ENCODE peak calls at places on chromosomes 5 and 9, in six cellular contexts. I, Z, V, F, G and Q are unnamed samples.

GRCh38 chr5:79800979-79801827 is 111.6 kb downstream of the CMYA5 start:
- DNase-seq in I (no peak), Z (no peak), V (no peak), F (no peak), G (no peak), Q (no peak)

GRCh38 chr5:52743970-52744369 is 43.7 kb upstream of the ITGA1 start:
- DNase-seq in I (peak), Z (no peak), V (no peak), F (no peak), G (no peak), Q (no peak)

GRCh38 chr5:59236448-59236847 is 653.6 kb downstream of the RAB3C start:
- DNase-seq in I (no peak), Z (no peak), V (no peak), F (no peak), G (no peak), Q (no peak)

GRCh38 chr9:8179381-8180053 is 379.9 kb upstream of the DMAC1 start:
- DNase-seq in I (no peak), Z (no peak), V (no peak), F (no peak), G (no peak), Q (no peak)

GRCh38 chr9:113992276-113992951 is 85.7 kb downstream of the AMBP start:
- DNase-seq in I (no peak), Z (peak), V (peak), F (no peak), G (no peak), Q (peak)

GRCh38 chr9:72552356-72552755 is 30.9 kb downstream of the TMC1 start:
- DNase-seq in I (no peak), Z (no peak), V (no peak), F (no peak), G (no peak), Q (no peak)

GRCh38 chr5:116579139-116579538 is 4.5 kb upstream of the SEMA6A start:
- DNase-seq in I (no peak), Z (no peak), V (no peak), F (no peak), G (no peak), Q (no peak)

GRCh38 chr5:141762316-141762715 is 80.3 kb upstream of the ARAP3 start:
- DNase-seq in I (no peak), Z (no peak), V (no peak), F (no peak), G (no peak), Q (no peak)

GRCh38 chr9:87677776-87678587 is 47.9 kb upstream of the CTSL start:
- DNase-seq in I (no peak), Z (no peak), V (no peak), F (no peak), G (no peak), Q (no peak)

GRCh38 chr9:127567119-127567897 is 44.8 kb upstream of the STXBP1 start:
- DNase-seq in I (no peak), Z (peak), V (peak), F (peak), G (no peak), Q (no peak)

GRCh38 chr5:137724251-137724650 is 11.6 kb downstream of the KLHL3 start:
- DNase-seq in I (no peak), Z (no peak), V (no peak), F (no peak), G (no peak), Q (no peak)

GRCh38 chr9:86187121-86187520 is 72.3 kb downstream of the C9orf153 start:
- DNase-seq in I (no peak), Z (no peak), V (no peak), F (no peak), G (no peak), Q (no peak)

GRCh38 chr9:70012569-70012968 is 31.1 kb upstream of the MAMDC2 start:
- DNase-seq in I (no peak), Z (peak), V (no peak), F (no peak), G (no peak), Q (no peak)

GRCh38 chr9:114030364-114030763 is 47.7 kb downstream of the AMBP start:
- DNase-seq in I (no peak), Z (no peak), V (peak), F (no peak), G (no peak), Q (peak)

GRCh38 chr9:15250013-15250412 is 57.0 kb downstream of the TTC39B start:
- DNase-seq in I (no peak), Z (no peak), V (no peak), F (no peak), G (no peak), Q (no peak)

GRCh38 chr5:59266410-59266809 is 627.1 kb downstream of the PDE4D start:
- DNase-seq in I (no peak), Z (no peak), V (no peak), F (no peak), G (no peak), Q (no peak)

GRCh38 chr9:99269429-99269828 is 47.3 kb downstream of the SEC61B start:
- DNase-seq in I (no peak), Z (no peak), V (no peak), F (peak), G (no peak), Q (no peak)

GRCh38 chr9:33076031-33076359 is 479 bp downstream of the SMU1 start:
- DNase-seq in I (no peak), Z (no peak), V (no peak), F (no peak), G (no peak), Q (no peak)

GRCh38 chr9:13487936-13488335 is 208.4 kb upstream of the MPDZ start:
- DNase-seq in I (no peak), Z (no peak), V (no peak), F (no peak), G (no peak), Q (no peak)

GRCh38 chr9:134422701-134423100 is 96.4 kb downstream of the RXRA start:
- DNase-seq in I (no peak), Z (peak), V (peak), F (no peak), G (no peak), Q (no peak)

GRCh38 chr5:154197801-154198461 is 7.4 kb downstream of the GALNT10 start:
- DNase-seq in I (peak), Z (no peak), V (no peak), F (peak), G (peak), Q (no peak)

GRCh38 chr9:91760906-91761305 is 189.1 kb downstream of the ROR2 start:
- DNase-seq in I (no peak), Z (no peak), V (no peak), F (no peak), G (no peak), Q (no peak)

GRCh38 chr5:74042559-74043357 is 416.8 kb downstream of the ARHGEF28 start:
- DNase-seq in I (no peak), Z (no peak), V (no peak), F (peak), G (no peak), Q (no peak)

GRCh38 chr9:132946624-132947295 is 2.3 kb upstream of the TSC1 start:
- DNase-seq in I (no peak), Z (no peak), V (peak), F (no peak), G (no peak), Q (no peak)

GRCh38 chr9:72022846-72023245 is 37.6 kb downstream of the C9orf57 start:
- DNase-seq in I (no peak), Z (no peak), V (no peak), F (peak), G (no peak), Q (no peak)

GRCh38 chr9:36974731-36975130 is 59.3 kb downstream of the PAX5 start:
- DNase-seq in I (no peak), Z (no peak), V (no peak), F (no peak), G (no peak), Q (no peak)

GRCh38 chr5:149040421-149040820 is 22.4 kb downstream of the SH3TC2 start:
- DNase-seq in I (no peak), Z (no peak), V (no peak), F (no peak), G (no peak), Q (no peak)

GRCh38 chr9:5608298-5609254 is 20.3 kb upstream of the RIC1 start:
- DNase-seq in I (no peak), Z (no peak), V (no peak), F (no peak), G (no peak), Q (no peak)

GRCh38 chr5:76870046-76870445 is 20.2 kb downstream of the S100Z start:
- DNase-seq in I (no peak), Z (no peak), V (no peak), F (no peak), G (no peak), Q (no peak)
- H3K27ac ChIP-seq in I (no peak), Z (no peak), V (no peak), F (no peak), G (no peak), Q (no peak)

GRCh38 chr5:168301593-168302388 is 10.3 kb downstream of the WWC1 start:
- DNase-seq in I (no peak), Z (no peak), V (no peak), F (peak), G (no peak), Q (no peak)
- H3K27ac ChIP-seq in I (no peak), Z (no peak), V (no peak), F (peak), G (no peak), Q (no peak)

DNA sequence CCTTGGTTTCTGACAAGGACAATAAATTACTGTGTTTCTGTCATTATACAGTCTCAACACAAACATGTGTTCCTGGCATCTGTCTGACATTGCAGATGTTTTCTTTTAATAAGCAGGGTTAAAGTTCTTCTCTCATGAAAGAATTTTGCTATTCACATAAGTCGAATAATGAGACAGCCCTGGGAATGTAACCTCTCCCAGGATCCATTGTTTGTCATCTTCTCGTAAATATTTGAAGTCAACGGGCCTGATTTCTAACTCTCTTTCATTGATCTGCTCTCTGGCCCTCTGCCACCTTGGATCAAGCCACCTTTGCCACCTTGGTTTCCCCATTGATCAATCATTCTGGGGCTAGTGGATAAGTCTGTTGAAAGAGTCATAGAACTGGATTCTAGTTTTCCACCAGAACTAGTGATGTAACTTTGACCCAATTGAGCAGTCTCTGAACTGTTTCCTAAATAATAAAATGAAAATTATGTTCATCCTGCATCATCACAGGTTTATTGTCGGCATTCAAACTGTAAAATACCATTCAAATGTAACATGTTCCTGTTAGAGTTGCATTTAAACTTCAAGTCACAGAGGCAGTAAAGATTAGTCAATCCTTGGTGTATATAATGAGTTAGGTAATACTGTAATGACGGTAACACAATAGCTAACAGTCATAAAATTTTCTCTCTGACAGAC is 12.8 kb upstream of the CAST start:
- DNase-seq in I (no peak), Z (no peak), V (no peak), F (peak), G (no peak), Q (no peak)
- H3K27ac ChIP-seq in I (no peak), Z (no peak), V (no peak), F (peak), G (no peak), Q (peak)

DNA sequence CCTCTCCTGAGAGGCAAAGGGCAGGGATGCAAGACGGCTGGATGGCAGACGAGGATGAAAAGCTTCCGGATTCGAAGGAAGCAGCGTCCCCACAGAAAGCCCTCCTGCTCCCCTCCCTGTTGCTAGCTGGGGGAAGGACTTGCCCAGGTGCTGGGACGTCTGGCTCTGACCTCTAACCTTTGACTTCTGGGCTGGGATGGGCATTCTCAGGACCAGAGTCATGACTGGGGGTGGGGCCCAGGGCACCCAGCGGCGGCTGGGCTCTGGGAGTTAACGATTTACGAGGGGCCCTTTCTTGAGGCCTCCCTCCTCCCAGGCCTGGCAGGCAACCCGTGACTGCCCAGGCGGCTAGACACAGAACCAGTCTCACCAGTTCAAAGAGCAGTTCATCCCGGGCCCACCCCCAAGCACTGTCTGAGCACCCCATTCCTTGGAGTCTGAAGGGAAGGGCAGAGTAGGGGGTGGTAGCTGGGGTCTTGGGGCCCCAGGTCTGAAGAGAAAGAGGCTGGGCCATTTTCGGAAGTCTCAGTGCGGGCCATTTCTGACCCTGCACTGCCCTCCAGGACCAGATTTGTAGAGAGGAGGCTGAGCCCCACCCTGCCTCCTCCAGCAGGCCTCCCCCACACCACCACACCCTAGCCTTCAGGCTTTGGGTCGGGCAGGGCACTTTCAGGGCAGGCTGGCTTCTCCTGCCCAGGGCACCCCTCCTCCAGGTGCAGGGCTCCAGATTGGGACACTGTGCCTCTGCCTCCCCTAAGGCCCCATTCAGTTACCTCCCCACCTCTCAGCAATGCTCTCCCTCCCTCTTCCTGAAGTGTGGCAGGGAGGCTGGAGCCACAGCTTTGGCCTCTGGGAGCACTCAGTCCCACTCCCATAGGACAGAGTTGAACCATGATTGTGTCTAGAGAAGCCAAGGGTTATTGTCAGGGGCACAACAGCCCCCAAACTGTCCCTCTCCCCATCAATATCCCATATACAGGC is 5.0 kb upstream of the CXXC5 start:
- DNase-seq in I (no peak), Z (no peak), V (no peak), F (peak), G (no peak), Q (peak)
- H3K27ac ChIP-seq in I (no peak), Z (no peak), V (no peak), F (peak), G (no peak), Q (no peak)

GRCh38 chr9:106887066-106887465 is 24.1 kb downstream of the ZNF462 start:
- DNase-seq in I (no peak), Z (no peak), V (no peak), F (no peak), G (no peak), Q (no peak)
- H3K27ac ChIP-seq in I (no peak), Z (no peak), V (no peak), F (no peak), G (no peak), Q (peak)

GRCh38 chr5:170330568-170331054 is 33.0 kb upstream of the LCP2 start:
- DNase-seq in I (peak), Z (no peak), V (no peak), F (no peak), G (no peak), Q (no peak)
- H3K27ac ChIP-seq in I (peak), Z (no peak), V (peak), F (no peak), G (peak), Q (peak)

GRCh38 chr5:167624053-167624452 is 667.4 kb upstream of the WWC1 start:
- DNase-seq in I (no peak), Z (no peak), V (no peak), F (no peak), G (no peak), Q (no peak)

GRCh38 chr5:167631191-167631590 is 660.3 kb upstream of the WWC1 start:
- DNase-seq in I (no peak), Z (no peak), V (no peak), F (no peak), G (no peak), Q (no peak)

GRCh38 chr5:167623354-167623753 is 668.1 kb upstream of the WWC1 start:
- DNase-seq in I (no peak), Z (no peak), V (no peak), F (no peak), G (no peak), Q (no peak)

GRCh38 chr5:167629634-167630033 is 661.8 kb upstream of the WWC1 start:
- DNase-seq in I (no peak), Z (no peak), V (no peak), F (no peak), G (no peak), Q (no peak)

DNA sequence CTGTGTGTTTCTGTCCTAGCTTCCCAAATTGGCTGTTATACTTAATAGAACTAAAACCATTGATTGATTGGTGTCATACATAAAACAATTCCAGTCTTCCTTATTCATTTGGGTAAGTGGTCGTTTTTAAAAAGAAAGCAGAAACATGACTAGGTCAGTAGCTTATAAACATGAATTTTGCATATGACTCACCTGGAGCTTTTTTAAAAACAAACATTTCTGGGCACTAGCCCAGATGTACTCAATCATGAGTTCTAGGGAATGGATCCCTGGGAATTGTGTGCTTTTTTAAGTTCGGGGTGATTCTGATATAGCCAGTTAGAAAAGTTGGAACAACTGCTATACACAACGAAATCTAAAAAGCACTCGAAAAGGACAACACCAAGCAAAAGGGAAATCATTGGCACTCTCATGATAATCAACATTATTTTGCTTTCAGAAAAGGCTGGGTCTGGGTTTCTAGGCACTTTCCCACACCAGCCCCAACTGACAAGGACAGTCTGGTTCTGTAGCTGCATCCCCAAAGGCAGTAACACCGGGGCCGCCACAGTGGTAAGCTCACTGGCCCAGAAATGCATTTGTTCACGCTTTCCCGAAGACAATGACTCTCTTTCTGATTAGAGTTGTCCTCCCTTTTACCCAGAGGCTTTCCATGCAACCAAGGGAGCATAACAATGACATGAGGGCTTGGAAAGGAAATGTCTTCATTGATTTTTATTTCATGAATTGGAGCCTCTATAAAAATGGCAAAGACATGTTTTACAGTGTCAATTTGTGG is 664.9 kb upstream of the WWC1 start:
- DNase-seq in I (no peak), Z (no peak), V (no peak), F (peak), G (no peak), Q (no peak)
- H3K27ac ChIP-seq in I (no peak), Z (no peak), V (no peak), F (no peak), G (no peak), Q (no peak)

GRCh38 chr5:81786509-81786908 is 35.6 kb upstream of the SSBP2 start:
- DNase-seq in I (no peak), Z (no peak), V (no peak), F (no peak), G (no peak), Q (no peak)

GRCh38 chr5:81788271-81788670 is 37.4 kb upstream of the SSBP2 start:
- DNase-seq in I (no peak), Z (no peak), V (no peak), F (no peak), G (no peak), Q (no peak)

GRCh38 chr5:81785311-81785710 is 34.4 kb upstream of the SSBP2 start:
- DNase-seq in I (no peak), Z (no peak), V (no peak), F (peak), G (no peak), Q (no peak)

GRCh38 chr5:81789033-81789432 is 38.1 kb upstream of the SSBP2 start:
- DNase-seq in I (no peak), Z (no peak), V (no peak), F (peak), G (no peak), Q (no peak)

DNA sequence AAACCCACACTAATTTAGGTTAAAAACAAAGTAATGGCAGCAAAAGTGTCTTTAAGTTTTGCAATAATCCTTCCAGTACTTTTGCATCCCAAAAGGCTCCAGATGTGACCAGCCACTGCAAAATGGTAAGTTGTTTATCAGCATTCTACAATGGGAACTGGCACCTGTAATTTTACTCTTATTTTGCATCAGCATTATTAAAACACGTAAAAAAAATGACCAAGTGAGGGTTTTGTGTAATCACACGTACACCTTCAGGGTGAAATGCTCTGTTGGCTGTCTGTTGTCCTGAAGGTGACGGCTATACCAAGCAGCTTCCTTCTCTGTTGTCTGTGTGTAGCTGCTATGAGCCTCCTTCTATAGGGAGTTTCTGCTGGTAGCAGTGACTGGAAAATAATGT is 36.9 kb upstream of the SSBP2 start:
- DNase-seq in I (no peak), Z (peak), V (peak), F (no peak), G (no peak), Q (no peak)
- H3K27ac ChIP-seq in I (no peak), Z (no peak), V (peak), F (no peak), G (no peak), Q (peak)